ENCODE peak calls at places on chromosomes 1 and 21, in four cellular contexts. S is Daoy, D is GM12864, M is GM13977. G is an unnamed sample.

GRCh38 chr1:225437710-225438437 is 10.0 kb upstream of the LBR start:
- DNase-seq in D (no peak), S (no peak), M (no peak), G (peak; percentile 25)

GRCh38 chr1:183569141-183569540 is 21.1 kb downstream of the NCF2 start:
- DNase-seq in D (no peak), S (peak; percentile 80), M (no peak), G (peak; percentile 66)

GRCh38 chr1:159924025-159924790 is 1.1 kb downstream of the TAGLN2 start:
- DNase-seq in M (peak; percentile 87), S (peak; percentile 98), D (no peak), G (peak; percentile 93)

GRCh38 chr21:35529141-35529863 is 480.2 kb upstream of the RUNX1 start:
- DNase-seq in M (peak; percentile 48), D (no peak), S (peak; percentile 57), G (no peak)

GRCh38 chr1:215568287-215568692 is 1.2 kb downstream of the KCTD3 start:
- DNase-seq in D (no peak), S (peak; percentile 14), M (peak; percentile 43), G (peak; percentile 51)

GRCh38 chr1:209880051-209880450 is 52.3 kb downstream of the UTP25 start:
- DNase-seq in M (no peak), D (no peak), S (no peak), G (no peak)

GRCh38 chr1:214281902-214282695 is 1.1 kb downstream of the SMYD2 start:
- DNase-seq in S (peak; percentile 78), D (no peak), M (no peak), G (no peak)

GRCh38 chr1:38071530-38072266 is 25.1 kb upstream of the POU3F1 start:
- DNase-seq in S (no peak), M (peak; percentile 74), D (no peak), G (peak; percentile 63)

G was measured in HT1080.